ENCODE peak calls at places on chromosomes 16 and 17, in six cellular contexts. Q is NCI-H1436; B is CD8-positive, alpha-beta memory T cell; E is activated CD4-positive, alpha-beta T cell treated with anti-CD3 and anti-CD28 coated beads, Interleukin-2, amount 50 U/mL, for 48 hours; H is HFF-Myc; J is CD4-positive, alpha-beta T cell. O is an unnamed sample.

GRCh38 chr16:57532251-57532625 is 4.1 kb downstream of the CCDC102A start:
- DNase-seq in Q (no peak), B (peak; percentile 42), E (no peak), H (no peak), J (no peak), O (no peak)

GRCh38 chr17:70609566-70609965 is 440.2 kb downstream of the KCNJ2 start:
- DNase-seq in Q (no peak), B (no peak), E (no peak), H (no peak), J (no peak), O (no peak)

GRCh38 chr17:3529817-3530741 is 27.5 kb downstream of the TRPV3 start:
- DNase-seq in Q (no peak), B (no peak), E (no peak), H (no peak), J (no peak), O (no peak)

GRCh38 chr17:31314788-31315105 is 893 bp upstream of the EVI2B start:
- DNase-seq in Q (no peak), B (no peak), E (no peak), H (no peak), J (no peak), O (no peak)

GRCh38 chr17:81484195-81484979 is 28.2 kb downstream of the ACTG1 start:
- DNase-seq in Q (peak; percentile 87), B (peak; percentile 87), E (peak; percentile 90), H (no peak), J (peak; percentile 89), O (peak; percentile 79)

GRCh38 chr16:565420-566330 is 1.1 kb upstream of the NHLRC4 start:
- DNase-seq in Q (no peak), B (no peak), E (no peak), H (no peak), J (no peak), O (no peak)

GRCh38 chr16:2447920-2448583 is 11.9 kb upstream of the TEDC2 start:
- DNase-seq in Q (no peak), B (no peak), E (no peak), H (no peak), J (no peak), O (no peak)

GRCh38 chr16:80544326-80544725 is 3.5 kb downstream of the DYNLRB2 start:
- DNase-seq in Q (no peak), B (no peak), E (no peak), H (no peak), J (no peak), O (no peak)

GRCh38 chr16:30557397-30557949 is 701 bp downstream of the ZNF764 start:
- DNase-seq in Q (no peak), B (no peak), E (no peak), H (no peak), J (no peak), O (no peak)

GRCh38 chr16:802914-803750 is 2.6 kb upstream of the GNG13 start:
- DNase-seq in Q (no peak), B (no peak), E (no peak), H (no peak), J (no peak), O (no peak)

GRCh38 chr17:81712468-81713003 is 452 bp downstream of the SLC25A10 start:
- DNase-seq in Q (no peak), B (no peak), E (no peak), H (no peak), J (no peak), O (no peak)

GRCh38 chr16:31874354-31875111 is 926 bp downstream of the ZNF267 start:
- DNase-seq in Q (peak; percentile 1), B (peak; percentile 54), E (peak; percentile 55), H (no peak), J (no peak), O (peak; percentile 72)

GRCh38 chr17:28369684-28370034 is 448 bp downstream of the VTN start:
- DNase-seq in Q (no peak), B (no peak), E (no peak), H (no peak), J (no peak), O (no peak)

GRCh38 chr16:31414706-31415105 is 13.5 kb downstream of the COX6A2 start:
- DNase-seq in Q (no peak), B (no peak), E (no peak), H (no peak), J (no peak), O (no peak)

GRCh38 chr17:34817252-34817651 is 144.0 kb downstream of the CCT6B start:
- DNase-seq in Q (no peak), B (no peak), E (no peak), H (no peak), J (no peak), O (no peak)

GRCh38 chr17:40615295-40615988 is 32.2 kb downstream of the SMARCE1 start:
- DNase-seq in Q (no peak), B (peak; percentile 57), E (peak; percentile 55), H (no peak), J (peak; percentile 60), O (peak; percentile 55)

GRCh38 chr17:2602597-2603017 is 9.2 kb downstream of the PAFAH1B1 start:
- DNase-seq in Q (no peak), B (no peak), E (no peak), H (no peak), J (no peak), O (no peak)

GRCh38 chr16:80739523-80739922 is 64.9 kb downstream of the CDYL2 start:
- DNase-seq in Q (no peak), B (no peak), E (peak; percentile 57), H (no peak), J (no peak), O (no peak)

GRCh38 chr17:6474906-6475305 is 30.7 kb downstream of the PIMREG start:
- DNase-seq in Q (no peak), B (no peak), E (no peak), H (no peak), J (no peak), O (peak; percentile 41)

GRCh38 chr16:51538707-51539604 is 387.9 kb upstream of the SALL1 start:
- DNase-seq in Q (no peak), B (no peak), E (no peak), H (peak; percentile 86), J (no peak), O (peak; percentile 86)

GRCh38 chr16:75860654-75861053 is 134.4 kb upstream of the CPHXL start:
- DNase-seq in Q (no peak), B (no peak), E (no peak), H (no peak), J (no peak), O (no peak)

GRCh38 chr17:12403881-12404398 is 261.8 kb upstream of the MYOCD start:
- DNase-seq in Q (no peak), B (no peak), E (no peak), H (no peak), J (no peak), O (no peak)

GRCh38 chr17:77163521-77164280 is 22.9 kb downstream of the SEC14L1 start:
- DNase-seq in Q (no peak), B (no peak), E (no peak), H (no peak), J (no peak), O (no peak)

GRCh38 chr16:48413291-48413690 is 28.1 kb upstream of the SIAH1 start:
- DNase-seq in Q (no peak), B (no peak), E (no peak), H (no peak), J (no peak), O (no peak)

GRCh38 chr17:58666858-58667267 is 25.0 kb downstream of the TEX14 start:
- DNase-seq in Q (peak; percentile 80), B (no peak), E (peak; percentile 50), H (no peak), J (peak; percentile 37), O (peak; percentile 50)

GRCh38 chr17:17567631-17568030 is 23.9 kb downstream of the PEMT start:
- DNase-seq in Q (no peak), B (no peak), E (no peak), H (no peak), J (no peak), O (no peak)

GRCh38 chr17:66401364-66401763 is 99.0 kb downstream of the PRKCA start:
- DNase-seq in Q (no peak), B (no peak), E (peak; percentile 26), H (no peak), J (no peak), O (no peak)

GRCh38 chr17:63840591-63841349 is 1.7 kb downstream of the SMARCD2 start:
- DNase-seq in Q (no peak), B (no peak), E (no peak), H (peak; percentile 53), J (no peak), O (no peak)

GRCh38 chr17:41777579-41778188 is 8.8 kb downstream of the JUP start:
- DNase-seq in Q (no peak), B (no peak), E (no peak), H (peak; percentile 84), J (no peak), O (peak; percentile 58)

GRCh38 chr17:60356947-60357346 is 35.0 kb downstream of the USP32 start:
- DNase-seq in Q (no peak), B (no peak), E (no peak), H (no peak), J (no peak), O (no peak)

GRCh38 chr16:4410335-4411075 is 5.9 kb downstream of the CORO7 start:
- DNase-seq in Q (no peak), B (no peak), E (no peak), H (peak; percentile 81), J (no peak), O (no peak)

GRCh38 chr16:25570131-25570530 is 121.6 kb upstream of the HS3ST4 start:
- DNase-seq in Q (no peak), B (no peak), E (no peak), H (no peak), J (no peak), O (no peak)

GRCh38 chr17:21304091-21304490 is 19.6 kb downstream of the MAP2K3 start:
- DNase-seq in Q (no peak), B (peak; percentile 46), E (no peak), H (no peak), J (no peak), O (no peak)

GRCh38 chr17:36918260-36918691 is 19.0 kb upstream of the LHX1 start:
- DNase-seq in Q (no peak), B (peak; percentile 3), E (no peak), H (no peak), J (no peak), O (no peak)

GRCh38 chr17:31386542-31387075 is 4.9 kb upstream of the RAB11FIP4 start:
- DNase-seq in Q (no peak), B (no peak), E (no peak), H (no peak), J (no peak), O (no peak)

GRCh38 chr16:28110479-28110878 is 47.0 kb upstream of the GSG1L start:
- DNase-seq in Q (no peak), B (no peak), E (no peak), H (no peak), J (no peak), O (no peak)

GRCh38 chr17:30380643-30381419 is 2.1 kb downstream of the CPD start:
- DNase-seq in Q (no peak), B (no peak), E (no peak), H (no peak), J (no peak), O (no peak)

GRCh38 chr16:13923703-13924298 is 3.8 kb downstream of the ERCC4 start:
- DNase-seq in Q (peak; percentile 48), B (no peak), E (no peak), H (peak; percentile 22), J (no peak), O (peak; percentile 36)

O was measured in RWPE1.